ENCODE peak calls at places on chromosomes 6 and 20, in six cellular contexts. V is A549, I is spleen, D is AG10803, S is NB4, N is foreskin fibroblast. O is an unnamed sample.

GRCh38 chr20:63544958-63545516 is 2.5 kb downstream of the SRMS start:
- DNase-seq in S (no peak), N (no peak), V (peak), I (no peak), D (no peak), O (no peak)

GRCh38 chr6:41175084-41175483 is 12.2 kb upstream of the TREM2 start:
- DNase-seq in I (no peak), V (no peak), S (no peak), D (no peak), N (no peak), O (no peak)

GRCh38 chr20:20201639-20202038 is 149.3 kb downstream of the CFAP61 start:
- DNase-seq in V (no peak), S (no peak), I (no peak), D (no peak), N (no peak), O (no peak)

GRCh38 chr20:58447733-58448391 is 58.8 kb downstream of the VAPB start:
- DNase-seq in V (peak), D (peak), S (peak), I (no peak), N (peak), O (peak)

GRCh38 chr20:57103146-57103800 is 163.2 kb downstream of the BMP7 start:
- DNase-seq in N (no peak), I (no peak), D (no peak), V (no peak), S (no peak), O (no peak)

GRCh38 chr6:166289181-166290061 is 18.8 kb downstream of the PRR18 start:
- DNase-seq in I (no peak), S (no peak), D (no peak), V (no peak), N (no peak), O (no peak)

GRCh38 chr6:41379314-41379713 is 43.9 kb downstream of the NCR2 start:
- DNase-seq in I (no peak), V (no peak), S (peak), N (no peak), D (no peak), O (no peak)

GRCh38 chr20:64106435-64106961 is 867 bp downstream of the NPBWR2 start:
- DNase-seq in I (peak), V (no peak), S (no peak), D (no peak), N (no peak), O (no peak)

GRCh38 chr20:46343358-46344357 is 35.4 kb upstream of the CDH22 start:
- DNase-seq in V (no peak), I (no peak), N (no peak), S (no peak), D (no peak), O (no peak)

GRCh38 chr6:41469951-41470340 is 76.2 kb upstream of the FOXP4 start:
- DNase-seq in D (no peak), N (no peak), S (peak), V (no peak), I (no peak), O (no peak)

GRCh38 chr6:126716826-126717514 is 377.1 kb downstream of the CENPW start:
- DNase-seq in S (no peak), N (no peak), I (no peak), D (no peak), V (no peak), O (peak)

GRCh38 chr6:92708270-92708669 is 711.1 kb downstream of the EPHA7 start:
- DNase-seq in N (no peak), D (no peak), I (no peak), S (no peak), V (no peak), O (no peak)

GRCh38 chr20:24469116-24470030 is at the start of gene SYNDIG1:
- DNase-seq in I (no peak), D (peak), S (no peak), V (peak), N (peak), O (peak)

GRCh38 chr6:43246301-43247114 is 3.2 kb downstream of the TTBK1 start:
- DNase-seq in D (no peak), S (no peak), V (no peak), I (peak), N (no peak), O (peak)

GRCh38 chr20:60810561-60810960 is 441.5 kb upstream of the CDH4 start:
- DNase-seq in I (no peak), V (no peak), S (no peak), D (no peak), N (no peak), O (no peak)

GRCh38 chr6:119978274-119978889 is 628.8 kb upstream of the MAN1A1 start:
- DNase-seq in D (peak), S (peak), N (peak), V (peak), I (no peak), O (peak)

GRCh38 chr6:158381214-158381613 is 68.9 kb downstream of the TULP4 start:
- DNase-seq in D (peak), V (no peak), N (peak), S (no peak), I (no peak), O (no peak)

GRCh38 chr6:25835442-25836283 is 3.8 kb upstream of the SLC17A1 start:
- DNase-seq in D (no peak), V (no peak), S (no peak), N (no peak), I (no peak), O (no peak)

GRCh38 chr20:38536310-38536709 is 44.7 kb upstream of the ADIG start:
- DNase-seq in D (peak), N (peak), I (no peak), V (no peak), S (no peak), O (no peak)

GRCh38 chr20:327041-327945 is 1.9 kb downstream of the SOX12 start:
- DNase-seq in V (peak), S (peak), I (peak), N (peak), D (peak), O (peak)

GRCh38 chr6:20028143-20028542 is 184.1 kb downstream of the MBOAT1 start:
- DNase-seq in D (no peak), S (no peak), I (no peak), V (no peak), N (no peak), O (no peak)

GRCh38 chr6:85347787-85348186 is 102.1 kb upstream of the NT5E start:
- DNase-seq in D (peak), V (no peak), N (peak), S (no peak), I (no peak), O (no peak)

GRCh38 chr6:110509617-110510231 is 33.3 kb upstream of the SLC22A16 start:
- DNase-seq in S (peak), N (peak), V (peak), I (no peak), D (peak), O (peak)

GRCh38 chr6:96520039-96520850 is 1.4 kb upstream of the UFL1 start:
- DNase-seq in I (no peak), D (no peak), S (no peak), N (peak), V (peak), O (no peak)

GRCh38 chr6:98833101-98834059 is 994 bp upstream of the POU3F2 start:
- DNase-seq in N (peak), I (peak), D (peak), V (peak), S (peak), O (peak)

GRCh38 chr6:163054641-163055040 is 326.9 kb downstream of the PACRG start:
- DNase-seq in I (no peak), S (no peak), V (no peak), D (no peak), N (no peak), O (no peak)

GRCh38 chr20:49282584-49283171 is 4.8 kb upstream of the ZNFX1 start:
- DNase-seq in S (peak), N (peak), D (no peak), V (no peak), I (no peak), O (no peak)
- H3K4me3 ChIP-seq in S (peak), N (no peak), D (peak), V (peak), I (peak), O (no peak)

DNA sequence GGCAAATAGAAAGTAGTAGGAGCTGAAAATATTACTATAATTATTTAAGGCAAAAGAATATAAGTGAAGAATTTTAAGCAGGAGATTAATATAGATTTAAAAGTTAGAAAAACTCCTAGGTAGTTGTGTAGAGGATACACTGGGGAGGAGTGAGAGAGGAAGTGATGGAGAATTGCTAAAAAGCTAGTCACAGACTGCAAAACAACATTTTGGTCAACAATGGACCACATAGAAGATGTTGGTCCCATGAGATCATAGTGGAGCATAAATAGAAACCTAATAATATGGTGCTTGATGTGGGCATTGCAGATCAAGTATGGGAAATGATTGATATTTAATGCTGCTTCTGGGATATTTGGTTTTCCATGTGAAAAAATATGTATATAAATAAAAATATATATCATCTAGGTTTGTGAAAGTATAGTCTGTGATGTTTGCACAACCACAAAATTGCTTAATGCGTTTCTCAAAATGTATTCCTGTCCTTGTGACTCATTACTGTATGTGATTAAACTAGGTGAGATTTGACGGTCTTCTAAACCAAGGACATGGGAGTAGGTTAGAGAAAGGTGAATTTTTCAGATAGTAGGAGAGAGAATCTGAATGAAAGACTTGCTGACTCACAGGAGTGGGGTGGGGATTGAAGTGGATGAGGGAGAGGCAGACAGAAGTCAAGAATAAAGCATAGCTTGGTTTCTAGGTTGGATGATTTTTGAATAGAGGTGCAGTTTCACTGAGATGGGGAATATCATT is 174.0 kb downstream of the BCKDHB start:
- DNase-seq in V (no peak), D (peak), N (peak), S (peak), I (no peak), O (no peak)
- TF ChIP-seq CTCF in V (no peak), D (no peak), N (no peak), S (no peak), I (no peak), O (no peak)

DNA sequence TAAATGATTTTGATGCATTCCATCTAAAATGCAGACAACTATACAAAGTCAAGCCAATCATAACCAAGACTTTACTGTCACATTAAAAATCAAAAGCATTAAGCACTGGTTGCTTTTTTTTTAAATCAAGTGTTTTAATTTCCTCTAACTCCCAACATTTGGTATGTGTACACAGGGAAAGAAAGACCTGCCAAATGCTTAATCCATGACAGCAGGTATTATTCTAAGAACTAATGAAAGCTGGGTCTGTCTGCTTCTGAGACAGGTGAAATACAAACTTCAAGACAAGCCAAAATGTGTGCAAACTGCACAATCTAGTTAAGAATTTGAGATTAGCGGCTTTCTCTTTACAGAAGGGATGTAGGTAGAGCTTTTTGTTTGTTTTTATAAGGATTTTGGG is 126.1 kb downstream of the GMDS start:
- DNase-seq in V (no peak), I (no peak), N (no peak), S (no peak), D (no peak), O (no peak)
- H3K4me3 ChIP-seq in V (no peak), I (no peak), N (no peak), S (no peak), D (no peak), O (no peak)

GRCh38 chr6:37485259-37485658 is 14.4 kb downstream of the CCDC167 start:
- DNase-seq in N (peak), S (no peak), V (peak), I (no peak), D (no peak), O (peak)
- TF ChIP-seq CTCF in N (no peak), S (no peak), V (no peak), I (no peak), D (peak), O (peak)

GRCh38 chr6:48983377-48983776 is 479.7 kb downstream of the MMUT start:
- DNase-seq in S (no peak), D (no peak), I (no peak), N (no peak), V (no peak), O (no peak)

GRCh38 chr6:48986105-48986504 is 476.9 kb downstream of the MMUT start:
- DNase-seq in I (no peak), S (no peak), N (no peak), D (no peak), V (no peak), O (no peak)

GRCh38 chr6:48986803-48987202 is 476.2 kb downstream of the MMUT start:
- DNase-seq in I (no peak), N (no peak), V (no peak), S (no peak), D (no peak), O (no peak)

GRCh38 chr6:48979806-48980205 is 483.2 kb downstream of the MMUT start:
- DNase-seq in I (no peak), V (no peak), S (no peak), D (no peak), N (no peak), O (peak)

GRCh38 chr6:48985025-48985424 is 478.0 kb downstream of the MMUT start:
- DNase-seq in I (no peak), D (peak), V (no peak), N (peak), S (no peak), O (no peak)
- H3K4me3 ChIP-seq in I (no peak), D (no peak), V (no peak), N (no peak), S (no peak), O (no peak)

DNA sequence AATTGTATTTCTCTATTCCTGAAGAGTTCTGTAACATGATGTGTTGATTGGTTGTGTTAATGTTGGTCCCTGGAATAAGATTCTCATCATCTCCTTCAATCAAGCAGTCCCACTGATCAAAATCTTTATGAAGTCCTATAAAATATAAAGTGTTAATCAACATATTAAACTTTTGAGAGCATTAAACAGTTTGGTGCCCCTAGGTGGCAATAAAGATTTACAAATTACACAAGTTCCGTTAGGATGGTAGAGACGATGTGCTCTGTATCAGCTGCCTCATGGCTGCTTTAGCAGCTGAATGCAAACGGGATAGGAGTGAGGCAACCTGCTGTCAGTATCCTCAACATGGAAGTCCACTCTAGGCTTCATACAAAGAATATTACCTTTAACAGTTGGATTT is 16.9 kb downstream of the TDRD6 start:
- DNase-seq in D (peak), N (peak), I (no peak), S (peak), V (peak), O (peak)
- TF ChIP-seq CTCF in D (no peak), N (no peak), I (no peak), S (peak), V (no peak), O (no peak)

GRCh38 chr20:41247523-41248370 is 69.8 kb downstream of the ZHX3 start:
- DNase-seq in D (no peak), S (peak), N (no peak), V (no peak), I (no peak), O (no peak)

GRCh38 chr20:41249371-41249770 is 68.2 kb downstream of the ZHX3 start:
- DNase-seq in I (no peak), N (peak), D (peak), V (peak), S (no peak), O (peak)

GRCh38 chr20:41245086-41245707 is 72.3 kb downstream of the ZHX3 start:
- DNase-seq in V (no peak), I (no peak), S (no peak), D (peak), N (peak), O (peak)

GRCh38 chr20:41248371-41249024 is 69.0 kb downstream of the ZHX3 start:
- DNase-seq in I (no peak), S (no peak), N (peak), D (peak), V (no peak), O (no peak)

DNA sequence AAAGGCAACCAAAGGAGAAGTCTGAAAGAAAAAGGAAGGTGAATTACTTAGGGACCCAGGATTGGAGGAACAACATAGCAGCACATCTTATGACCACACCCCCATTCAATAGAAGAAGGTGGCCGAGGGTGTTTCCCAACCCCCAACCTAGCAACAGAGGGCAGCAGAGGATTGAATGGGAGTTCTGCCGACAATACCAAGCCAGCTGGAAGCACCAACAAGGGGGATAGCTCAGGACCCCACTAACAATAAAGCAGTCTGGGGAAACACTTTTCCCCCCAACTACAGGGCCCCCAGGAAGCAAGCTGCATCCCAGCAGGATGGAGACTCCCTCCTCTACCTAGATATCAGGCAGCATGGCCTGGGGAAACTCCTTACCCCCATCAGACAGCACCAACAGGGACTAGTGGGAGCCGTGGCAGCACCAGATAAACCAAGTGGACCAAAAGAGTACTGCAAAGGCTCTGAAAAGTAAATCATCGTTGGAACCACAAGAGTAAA is 67.7 kb downstream of the ZHX3 start:
- DNase-seq in V (peak), I (no peak), D (no peak), N (peak), S (peak), O (peak)
- H3K4me3 ChIP-seq in V (no peak), I (no peak), D (no peak), N (no peak), S (no peak), O (no peak)

O was measured in cardiac muscle cell.